ENCODE peak calls at places on chromosomes 4 and X, in ten cellular contexts. U, M, J, Z, B, P, I, O, W and T are unnamed samples.

GRCh38 chrX:42732506-42732905 is 45.5 kb downstream of the PPP1R2C start:
- DNase-seq in U (no peak), M (no peak), J (peak), Z (no peak), B (no peak), P (peak), I (no peak), O (no peak), W (no peak), T (peak)

GRCh38 chr4:24624381-24624780 is 40.0 kb upstream of the DHX15 start:
- DNase-seq in U (no peak), M (no peak), J (no peak), Z (no peak), B (no peak), P (no peak), I (no peak), O (no peak), W (no peak), T (no peak)

GRCh38 chrX:7852166-7852565 is 9.2 kb downstream of the VCX start:
- DNase-seq in U (no peak), M (no peak), J (no peak), Z (no peak), B (no peak), P (no peak), I (no peak), O (no peak), W (no peak), T (no peak)

GRCh38 chr4:55498051-55498450 is 48.7 kb downstream of the CLOCK start:
- DNase-seq in U (no peak), M (no peak), J (no peak), Z (no peak), B (no peak), P (peak), I (no peak), O (no peak), W (no peak), T (no peak)

GRCh38 chr4:112280657-112281056 is 5.0 kb downstream of the TIFA start:
- DNase-seq in U (no peak), M (no peak), J (no peak), Z (no peak), B (no peak), P (no peak), I (no peak), O (no peak), W (no peak), T (no peak)

GRCh38 chrX:1462596-1463251 is 10.0 kb upstream of the ASMTL start:
- DNase-seq in U (peak), M (peak), J (peak), Z (peak), B (peak), P (no peak), I (no peak), O (peak), W (no peak), T (peak)

GRCh38 chrX:8743126-8743732 is 11.3 kb upstream of the ANOS1 start:
- DNase-seq in U (peak), M (peak), J (peak), Z (no peak), B (no peak), P (peak), I (peak), O (peak), W (peak), T (peak)

GRCh38 chr4:46444318-46444717 is 54.4 kb upstream of the GABRA2 start:
- DNase-seq in U (no peak), M (no peak), J (no peak), Z (no peak), B (no peak), P (peak), I (no peak), O (no peak), W (no peak), T (peak)

GRCh38 chr4:71520308-71520707 is 181.5 kb downstream of the SLC4A4 start:
- DNase-seq in U (no peak), M (no peak), J (no peak), Z (no peak), B (no peak), P (no peak), I (no peak), O (no peak), W (no peak), T (no peak)

GRCh38 chrX:9701790-9702189 is 63.9 kb downstream of the GPR143 start:
- DNase-seq in U (no peak), M (no peak), J (no peak), Z (no peak), B (no peak), P (no peak), I (no peak), O (no peak), W (no peak), T (no peak)

GRCh38 chr4:173538903-173539445 is 8.9 kb upstream of the HAND2 start:
- DNase-seq in U (no peak), M (no peak), J (peak), Z (no peak), B (no peak), P (no peak), I (no peak), O (no peak), W (no peak), T (no peak)

GRCh38 chr4:173536808-173537429 is 6.9 kb upstream of the HAND2 start:
- DNase-seq in U (no peak), M (no peak), J (peak), Z (no peak), B (no peak), P (no peak), I (no peak), O (no peak), W (no peak), T (no peak)

GRCh38 chr4:173538148-173538902 is 8.3 kb upstream of the HAND2 start:
- DNase-seq in U (peak), M (no peak), J (peak), Z (no peak), B (no peak), P (no peak), I (peak), O (peak), W (no peak), T (no peak)

GRCh38 chr4:173535932-173536331 is 5.9 kb upstream of the HAND2 start:
- DNase-seq in U (no peak), M (no peak), J (no peak), Z (no peak), B (no peak), P (no peak), I (no peak), O (no peak), W (no peak), T (no peak)

GRCh38 chr4:173537628-173538147 is 7.7 kb upstream of the HAND2 start:
- DNase-seq in U (no peak), M (no peak), J (peak), Z (no peak), B (no peak), P (no peak), I (no peak), O (no peak), W (no peak), T (no peak)
- H3K4me3 ChIP-seq in U (peak), M (peak), J (peak), Z (no peak), B (peak), P (no peak), I (peak), O (peak), W (peak), T (peak)

GRCh38 chrX:40552768-40553167 is 28.0 kb upstream of the ATP6AP2 start:
- DNase-seq in U (no peak), M (no peak), J (peak), Z (peak), B (no peak), P (peak), I (no peak), O (no peak), W (no peak), T (peak)
- TF ChIP-seq CTCF in U (no peak), M (peak), J (peak), Z (peak), B (no peak), P (peak), I (no peak), O (no peak), W (no peak), T (peak)

GRCh38 chr4:7773401-7774187 is 166.1 kb downstream of the AFAP1 start:
- DNase-seq in U (no peak), M (peak), J (no peak), Z (no peak), B (no peak), P (no peak), I (peak), O (peak), W (no peak), T (no peak)
- H3K4me3 ChIP-seq in U (no peak), M (no peak), J (no peak), Z (no peak), B (no peak), P (no peak), I (no peak), O (no peak), W (no peak), T (no peak)

DNA sequence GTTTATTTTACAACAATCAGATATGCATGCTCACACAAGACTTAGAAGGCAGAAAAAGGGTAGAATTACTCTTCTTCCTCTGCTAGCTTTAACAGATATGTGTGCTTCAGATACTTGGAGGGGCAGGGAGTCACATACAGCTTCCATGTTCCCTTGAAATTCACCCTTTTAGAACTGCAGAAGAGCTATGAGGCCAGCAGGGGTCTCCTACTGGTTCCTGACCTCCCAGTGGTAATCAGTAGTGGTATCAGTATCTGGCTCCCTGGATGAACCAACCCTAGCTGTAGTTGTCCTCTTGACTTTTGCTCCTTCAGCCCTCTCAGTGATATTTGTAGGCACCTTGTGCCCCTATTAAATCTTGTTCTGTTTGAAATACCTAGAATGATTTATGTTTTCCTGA is 81.5 kb downstream of the RCHY1 start:
- DNase-seq in U (no peak), M (no peak), J (peak), Z (no peak), B (no peak), P (no peak), I (no peak), O (no peak), W (no peak), T (peak)
- TF ChIP-seq CTCF in U (no peak), M (no peak), J (peak), Z (peak), B (no peak), P (peak), I (no peak), O (peak), W (no peak), T (peak)

GRCh38 chrX:13590914-13591313 is 21.5 kb downstream of the EGFL6 start:
- DNase-seq in U (no peak), M (no peak), J (no peak), Z (no peak), B (no peak), P (no peak), I (no peak), O (no peak), W (no peak), T (no peak)
- H3K4me3 ChIP-seq in U (no peak), M (no peak), J (no peak), Z (no peak), B (no peak), P (no peak), I (no peak), O (no peak), W (no peak), T (no peak)

DNA sequence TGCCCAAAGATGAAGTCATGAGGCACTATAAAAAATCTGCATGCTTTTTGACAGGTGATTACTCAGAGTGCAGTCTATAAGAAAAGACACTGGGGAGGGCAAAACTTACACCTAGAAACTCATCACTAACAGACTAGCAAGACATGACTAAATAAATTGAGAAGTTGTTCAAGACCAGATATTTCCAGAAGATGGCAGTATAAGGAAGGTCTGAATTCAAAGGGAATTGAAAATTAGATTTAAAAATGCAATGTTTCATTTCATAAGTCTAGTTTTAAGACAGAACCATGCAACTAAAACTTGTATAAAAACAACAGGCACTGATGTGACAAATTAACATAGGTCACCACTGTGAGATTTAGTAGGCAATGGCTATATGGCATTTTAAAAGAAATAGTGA is 232.5 kb upstream of the POF1B start:
- DNase-seq in U (no peak), M (no peak), J (peak), Z (peak), B (no peak), P (peak), I (no peak), O (no peak), W (no peak), T (peak)
- TF ChIP-seq CTCF in U (no peak), M (no peak), J (peak), Z (no peak), B (no peak), P (no peak), I (no peak), O (peak), W (peak), T (peak)

GRCh38 chr4:2259541-2260267 is 2.2 kb downstream of the MXD4 start:
- DNase-seq in U (peak), M (peak), J (no peak), Z (no peak), B (no peak), P (no peak), I (peak), O (peak), W (no peak), T (no peak)
- H3K4me3 ChIP-seq in U (peak), M (peak), J (peak), Z (peak), B (peak), P (peak), I (no peak), O (peak), W (peak), T (peak)

GRCh38 chr4:99404595-99405287 is 30.4 kb downstream of the ADH7 start:
- DNase-seq in U (peak), M (no peak), J (peak), Z (peak), B (no peak), P (peak), I (no peak), O (no peak), W (no peak), T (peak)

GRCh38 chr4:99402765-99403164 is 32.4 kb downstream of the ADH7 start:
- DNase-seq in U (no peak), M (no peak), J (no peak), Z (no peak), B (no peak), P (no peak), I (no peak), O (no peak), W (no peak), T (no peak)

GRCh38 chr4:99405433-99406115 is 29.6 kb downstream of the ADH7 start:
- DNase-seq in U (peak), M (no peak), J (peak), Z (peak), B (no peak), P (peak), I (peak), O (no peak), W (peak), T (peak)

GRCh38 chr4:99403380-99404194 is 31.6 kb downstream of the ADH7 start:
- DNase-seq in U (no peak), M (no peak), J (peak), Z (peak), B (no peak), P (peak), I (no peak), O (no peak), W (no peak), T (peak)

GRCh38 chr4:99400831-99401230 is 34.3 kb downstream of the ADH7 start:
- DNase-seq in U (no peak), M (no peak), J (no peak), Z (no peak), B (no peak), P (no peak), I (no peak), O (no peak), W (no peak), T (no peak)
- TF ChIP-seq CTCF in U (no peak), M (no peak), J (no peak), Z (no peak), B (no peak), P (no peak), I (no peak), O (no peak), W (no peak), T (no peak)

DNA sequence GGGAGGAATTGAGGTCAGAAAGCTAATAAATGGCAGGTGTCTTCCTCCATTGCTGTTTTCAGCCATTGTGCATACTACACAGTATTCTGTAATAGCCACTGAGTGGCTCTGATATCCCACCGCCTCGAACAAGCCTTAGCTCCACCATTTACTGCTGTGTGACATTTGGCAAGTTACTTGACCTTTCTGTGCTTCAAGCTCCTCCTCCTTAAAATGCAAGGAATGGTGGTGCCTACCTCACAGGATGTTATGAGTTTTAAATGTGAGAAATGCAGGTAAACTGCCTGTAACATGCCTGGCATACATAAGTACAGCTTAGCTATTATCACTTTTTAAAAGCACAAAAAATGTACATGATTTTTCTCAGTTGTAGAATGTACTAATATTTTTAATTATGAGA is 421.0 kb downstream of the MAPK10 start:
- DNase-seq in U (no peak), M (no peak), J (no peak), Z (no peak), B (no peak), P (no peak), I (no peak), O (no peak), W (no peak), T (no peak)
- H3K4me3 ChIP-seq in U (no peak), M (no peak), J (no peak), Z (no peak), B (no peak), P (no peak), I (no peak), O (no peak), W (no peak), T (no peak)